ENCODE peak calls at places on chromosome 15, in six cellular contexts. O, I, T, A, B and W are unnamed samples.
A peak's percentile ranks its signal among the peaks of the same experiment; 100 is the strongest.

GRCh38 chr15:89909611-89910010 is 3.1 kb downstream of the ARPIN start:
- DNase-seq in B (no peak), T (no peak), O (no peak), I (no peak), A (no peak), W (no peak)

GRCh38 chr15:36911322-36911944 is 188.9 kb downstream of the MEIS2 start:
- DNase-seq in O (no peak), B (peak; percentile 32), A (no peak), T (no peak), I (no peak), W (peak; percentile 55)

GRCh38 chr15:34799149-34799824 is 3.9 kb upstream of the ACTC1 start:
- DNase-seq in I (peak; percentile 24), T (no peak), A (no peak), B (peak; percentile 65), O (no peak), W (no peak)

GRCh38 chr15:38217788-38218609 is 34.6 kb upstream of the SPRED1 start:
- DNase-seq in T (no peak), A (no peak), O (no peak), I (no peak), B (peak; percentile 36), W (no peak)

GRCh38 chr15:79994651-79995050 is 23.7 kb upstream of the BCL2A1 start:
- DNase-seq in A (no peak), T (no peak), B (peak; percentile 64), I (no peak), O (no peak), W (peak; percentile 59)

GRCh38 chr15:30962659-30963058 is 28.8 kb downstream of the MTMR10 start:
- DNase-seq in I (no peak), A (no peak), T (no peak), B (no peak), O (no peak), W (no peak)

GRCh38 chr15:38066612-38067011 is 132.2 kb downstream of the TMCO5A start:
- DNase-seq in I (no peak), B (no peak), T (no peak), A (no peak), O (no peak), W (no peak)

GRCh38 chr15:63441266-63441665 is 59.6 kb upstream of the CA12 start:
- DNase-seq in O (no peak), T (no peak), B (no peak), A (no peak), I (no peak), W (no peak)

GRCh38 chr15:86432861-86433260 is 353.2 kb downstream of the AGBL1 start:
- DNase-seq in B (no peak), I (no peak), A (no peak), T (no peak), O (no peak), W (no peak)

GRCh38 chr15:73935547-73935946 is 9.3 kb downstream of the LOXL1 start:
- DNase-seq in B (no peak), T (no peak), I (no peak), O (no peak), A (no peak), W (no peak)

GRCh38 chr15:90665288-90666134 is 51.6 kb upstream of the BLM start:
- DNase-seq in A (peak; percentile 79), I (peak; percentile 42), O (peak; percentile 73), T (peak; percentile 40), B (peak; percentile 80), W (peak; percentile 61)

GRCh38 chr15:40948706-40949473 is 4.4 kb upstream of the CHAC1 start:
- DNase-seq in B (no peak), I (no peak), A (no peak), O (no peak), T (no peak), W (no peak)

GRCh38 chr15:43212299-43212698 is 8.5 kb downstream of the EPB42 start:
- DNase-seq in B (no peak), T (no peak), I (no peak), A (no peak), O (no peak), W (no peak)

GRCh38 chr15:80668546-80669236 is 26.4 kb upstream of the ABHD17C start:
- DNase-seq in B (no peak), A (no peak), O (no peak), I (no peak), T (no peak), W (no peak)

GRCh38 chr15:90318591-90318990 is 33.5 kb upstream of the ZNF774 start:
- DNase-seq in O (no peak), I (no peak), B (no peak), A (no peak), T (no peak), W (no peak)

GRCh38 chr15:47944911-47945310 is 175.9 kb upstream of the SLC24A5 start:
- DNase-seq in O (no peak), B (no peak), A (no peak), T (no peak), I (no peak), W (no peak)

GRCh38 chr15:41806291-41807181 is 21.4 kb upstream of the JMJD7 start:
- DNase-seq in O (peak; percentile 60), I (no peak), B (peak; percentile 15), A (no peak), T (no peak), W (no peak)

GRCh38 chr15:77282333-77282732 is 137.6 kb downstream of the PEAK1 start:
- DNase-seq in A (no peak), I (peak; percentile 5), O (peak; percentile 31), B (peak; percentile 96), T (no peak), W (no peak)

GRCh38 chr15:34620814-34621213 is 37.4 kb upstream of the GOLGA8B start:
- DNase-seq in I (no peak), A (no peak), B (peak; percentile 10), T (no peak), O (no peak), W (peak; percentile 56)

GRCh38 chr15:68806220-68807105 is 14.2 kb downstream of the ANP32A start:
- DNase-seq in B (no peak), I (peak; percentile 88), A (no peak), T (no peak), O (no peak), W (no peak)

GRCh38 chr15:91944334-91944733 is 90.8 kb downstream of the SLCO3A1 start:
- DNase-seq in A (no peak), I (peak; percentile 38), T (no peak), B (no peak), O (no peak), W (no peak)

GRCh38 chr15:101068961-101069734 is 150.0 kb downstream of the LRRK1 start:
- DNase-seq in A (no peak), O (peak; percentile 31), T (no peak), B (peak; percentile 74), I (no peak), W (no peak)

GRCh38 chr15:90059208-90059985 is 42.9 kb downstream of the IDH2 start:
- DNase-seq in B (no peak), O (no peak), I (peak; percentile 78), T (peak; percentile 74), A (peak; percentile 95), W (peak; percentile 100)

GRCh38 chr15:56019060-56019793 is 25.8 kb upstream of the NEDD4 start:
- DNase-seq in I (no peak), T (no peak), A (no peak), B (no peak), O (no peak), W (no peak)

GRCh38 chr15:91940466-91941381 is 87.2 kb downstream of the SLCO3A1 start:
- DNase-seq in O (no peak), T (no peak), I (no peak), B (no peak), A (no peak), W (no peak)

GRCh38 chr15:66027268-66027806 is 158.0 kb downstream of the RAB11A start:
- DNase-seq in B (peak; percentile 9), O (no peak), T (no peak), I (no peak), A (no peak), W (no peak)

GRCh38 chr15:75646112-75646943 is 1.4 kb upstream of the SNX33 start:
- DNase-seq in I (no peak), B (no peak), A (no peak), O (no peak), T (no peak), W (no peak)

GRCh38 chr15:57440167-57440566 is 63.9 kb downstream of the CGNL1 start:
- DNase-seq in T (no peak), I (no peak), B (no peak), A (no peak), O (no peak), W (no peak)

GRCh38 chr15:65981837-65982696 is 112.8 kb downstream of the RAB11A start:
- DNase-seq in T (no peak), O (no peak), B (no peak), A (peak; percentile 75), I (no peak), W (no peak)

GRCh38 chr15:31171731-31172130 is 70.2 kb upstream of the TRPM1 start:
- DNase-seq in B (no peak), O (no peak), A (no peak), T (no peak), I (no peak), W (no peak)

GRCh38 chr15:25437751-25438600 is 848 bp downstream of the UBE3A start:
- DNase-seq in I (peak; percentile 40), T (peak; percentile 43), A (peak; percentile 80), B (peak; percentile 58), O (peak; percentile 20), W (peak; percentile 43)

GRCh38 chr15:89377842-89378698 is 43.4 kb upstream of the POLG start:
- DNase-seq in B (no peak), O (no peak), A (no peak), I (no peak), T (no peak), W (no peak)

GRCh38 chr15:71800835-71801745 is 9.3 kb upstream of the NR2E3 start:
- DNase-seq in O (peak; percentile 82), I (peak; percentile 67), A (peak; percentile 49), B (peak; percentile 82), T (peak; percentile 7), W (peak; percentile 34)

GRCh38 chr15:70762469-70763119 is 764 bp downstream of the UACA start:
- DNase-seq in T (peak; percentile 2), A (no peak), I (no peak), B (peak; percentile 82), O (peak; percentile 35), W (no peak)

GRCh38 chr15:49506341-49506740 is 83.3 kb downstream of the FGF7 start:
- DNase-seq in B (peak; percentile 13), A (no peak), I (no peak), O (no peak), T (no peak), W (no peak)

GRCh38 chr15:90030376-90030775 is 29.3 kb downstream of the ZNF710 start:
- DNase-seq in O (no peak), I (no peak), A (no peak), B (no peak), T (no peak), W (peak; percentile 19)

GRCh38 chr15:42595641-42596240 is 20.3 kb downstream of the STARD9 start:
- DNase-seq in O (no peak), A (no peak), B (no peak), I (peak; percentile 47), T (no peak), W (no peak)